ENCODE peak calls at places on chromosomes 7 and 10, in four cellular contexts. F is HEK293T, D is HepG2, X is K562. I is an unnamed sample.

GRCh38 chr7:103626776-103627175 is 180.8 kb upstream of the SLC26A5 start:
- DNase-seq in X (no peak), F (no peak), D (no peak), I (no peak)

GRCh38 chr7:124536156-124536762 is 229.3 kb downstream of the GPR37 start:
- DNase-seq in F (no peak), X (no peak), D (no peak), I (no peak)

GRCh38 chr7:13851756-13852155 is 137.7 kb downstream of the ETV1 start:
- DNase-seq in D (no peak), X (no peak), F (no peak), I (no peak)

GRCh38 chr7:129785457-129786178 is 167.1 kb downstream of the UBE2H start:
- DNase-seq in X (no peak), D (no peak), F (no peak), I (no peak)

GRCh38 chr7:144786079-144786478 is 49.8 kb downstream of the TPK1 start:
- DNase-seq in F (no peak), X (no peak), D (no peak), I (no peak)

GRCh38 chr10:103457896-103458583 is 660 bp downstream of the CALHM1 start:
- DNase-seq in D (no peak), F (no peak), X (no peak), I (no peak)

GRCh38 chr7:96090756-96091155 is 231.1 kb downstream of the SLC25A13 start:
- DNase-seq in F (no peak), D (no peak), X (no peak), I (no peak)

GRCh38 chr10:96285331-96285752 is 14.0 kb upstream of the BLNK start:
- DNase-seq in X (no peak), F (no peak), D (no peak), I (no peak)

GRCh38 chr10:45429790-45430189 is 55.8 kb downstream of the ALOX5 start:
- DNase-seq in X (no peak), F (no peak), D (no peak), I (no peak)

GRCh38 chr10:5563991-5564536 is 39.3 kb downstream of the CALML3 start:
- DNase-seq in F (no peak), X (peak; percentile 42), D (no peak), I (no peak)

GRCh38 chr10:124008187-124008970 is 85.0 kb downstream of the CHST15 start:
- DNase-seq in D (no peak), X (no peak), F (no peak), I (no peak)

GRCh38 chr10:17115683-17116082 is 13.9 kb downstream of the CUBN start:
- DNase-seq in D (no peak), F (no peak), X (peak; percentile 43), I (no peak)

GRCh38 chr7:92226981-92227380 is 18.7 kb downstream of the KRIT1 start:
- DNase-seq in D (no peak), X (no peak), F (no peak), I (no peak)

GRCh38 chr7:120994512-120995363 is 6.2 kb downstream of the CPED1 start:
- DNase-seq in X (no peak), F (no peak), D (no peak), I (no peak)

GRCh38 chr10:44974628-44975431 is 3.8 kb downstream of the DEPP1 start:
- DNase-seq in D (peak; percentile 79), X (peak; percentile 82), F (peak; percentile 81), I (no peak)

GRCh38 chr7:14717711-14718304 is 184.7 kb downstream of the DGKB start:
- DNase-seq in X (no peak), D (no peak), F (peak; percentile 9), I (no peak)

GRCh38 chr7:44289341-44290249 is 35.8 kb downstream of the CAMK2B start:
- DNase-seq in D (no peak), X (no peak), F (no peak), I (no peak)

GRCh38 chr10:119896937-119897336 is 4.4 kb downstream of the SEC23IP start:
- DNase-seq in D (peak; percentile 41), X (no peak), F (peak; percentile 40), I (no peak)

GRCh38 chr7:132817844-132818427 is 241.7 kb upstream of the PLXNA4 start:
- DNase-seq in X (no peak), F (peak; percentile 14), D (no peak), I (no peak)

GRCh38 chr10:58590152-58590551 is 77.5 kb downstream of the BICC1 start:
- DNase-seq in F (no peak), X (no peak), D (no peak), I (no peak)

GRCh38 chr10:101609481-101609880 is 21.4 kb downstream of the DPCD start:
- DNase-seq in X (no peak), D (no peak), F (no peak), I (no peak)

GRCh38 chr10:58963723-58964124 is 212.7 kb upstream of the PHYHIPL start:
- DNase-seq in X (no peak), F (no peak), D (peak; percentile 90), I (no peak)

GRCh38 chr10:3850999-3851937 is 66.3 kb upstream of the KLF6 start:
- DNase-seq in F (no peak), X (no peak), D (peak; percentile 66), I (peak; percentile 72)

GRCh38 chr10:124279298-124279697 is 139.4 kb downstream of the OAT start:
- DNase-seq in X (no peak), D (no peak), F (no peak), I (no peak)

GRCh38 chr10:8800426-8800825 is 745.9 kb downstream of the GATA3 start:
- DNase-seq in X (no peak), F (no peak), D (no peak), I (no peak)

GRCh38 chr7:99083068-99083651 is 60.7 kb downstream of the SMURF1 start:
- DNase-seq in X (no peak), D (no peak), F (no peak), I (no peak)

GRCh38 chr10:122051609-122052385 is 62.8 kb downstream of the TACC2 start:
- DNase-seq in F (peak; percentile 60), X (peak; percentile 18), D (peak; percentile 70), I (no peak)
- TF ChIP-seq TARDBP in F (no peak), X (no peak), D (no peak), I (no peak)

DNA sequence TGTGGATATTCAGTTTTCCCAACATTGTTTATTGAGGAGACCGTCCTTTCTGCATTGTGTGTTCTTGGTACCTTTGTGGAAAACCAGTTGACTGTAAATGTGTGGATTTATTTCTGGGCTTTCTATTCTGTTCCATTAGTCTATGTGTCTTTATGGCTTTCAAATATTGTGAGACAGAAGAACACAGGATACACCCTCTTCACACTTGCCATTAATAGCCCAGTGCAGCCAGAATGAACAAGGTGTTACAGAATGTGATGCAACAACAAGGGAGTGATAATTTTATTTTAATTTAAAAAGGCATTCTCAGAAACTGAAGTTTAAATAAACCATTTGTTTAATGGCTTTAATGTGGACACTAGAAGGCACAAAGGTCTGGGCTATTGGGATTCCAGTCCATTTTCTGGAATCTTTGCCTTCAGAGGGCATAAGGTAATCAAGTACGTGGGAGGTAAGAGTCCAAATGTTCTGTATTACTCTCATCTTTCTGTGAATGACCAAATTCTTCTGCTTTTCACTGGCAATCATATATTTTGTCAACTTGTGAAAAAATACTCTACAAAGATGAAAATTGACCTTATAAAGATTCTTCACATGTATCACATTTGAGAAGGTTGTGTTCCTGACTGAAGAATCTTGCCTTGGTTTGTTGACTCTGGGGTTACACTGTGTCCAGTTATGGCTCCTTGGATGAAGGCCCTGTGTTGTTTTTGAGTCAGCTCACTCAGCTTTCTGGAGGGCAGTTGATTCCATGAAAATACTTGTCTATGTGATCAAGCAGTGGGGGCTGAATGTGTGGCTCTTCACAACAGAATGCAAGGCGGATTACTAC is 962.7 kb downstream of the LRMDA start:
- DNase-seq in F (no peak), X (no peak), D (no peak), I (no peak)
- TF ChIP-seq TARDBP in F (no peak), X (no peak), D (no peak), I (no peak)

DNA sequence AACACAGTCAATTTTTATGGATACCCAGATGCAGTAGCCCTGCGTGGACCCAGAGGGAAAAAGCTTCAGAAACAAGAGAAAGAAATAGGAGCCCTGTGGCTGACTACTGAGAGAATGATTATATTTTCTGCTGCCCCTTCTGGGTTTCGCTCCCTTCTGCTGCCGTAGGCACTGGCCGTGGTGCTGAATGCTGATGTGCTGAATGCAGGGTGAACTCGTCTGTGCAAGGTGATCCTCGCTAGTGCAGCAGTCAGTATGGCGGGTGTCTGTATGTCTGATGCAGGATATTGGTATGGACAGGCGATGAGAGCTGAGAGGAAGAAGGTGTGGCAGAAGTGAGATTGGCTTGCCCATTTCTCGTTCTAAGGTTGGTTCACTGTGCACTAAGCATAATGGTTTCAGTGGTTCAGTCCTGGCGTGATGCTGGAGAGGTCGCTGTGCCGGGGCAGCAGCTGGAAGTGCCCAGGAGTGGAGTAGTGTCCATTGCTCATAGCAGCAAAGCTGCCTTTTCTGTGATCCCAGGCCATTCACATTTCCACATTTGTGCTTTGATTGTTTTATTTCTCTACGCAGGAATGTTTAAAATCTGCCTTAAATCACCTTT is 189.3 kb upstream of the PODXL start:
- DNase-seq in X (peak; percentile 18), F (peak; percentile 49), D (peak; percentile 7), I (no peak)
- TF ChIP-seq TARDBP in X (no peak), F (no peak), D (no peak), I (no peak)

GRCh38 chr7:35250452-35250851 is 3.4 kb downstream of the TBX20 start:
- DNase-seq in D (no peak), F (no peak), X (no peak), I (no peak)

GRCh38 chr7:35253182-35253679 is 669 bp downstream of the TBX20 start:
- DNase-seq in D (no peak), F (peak; percentile 41), X (no peak), I (no peak)

GRCh38 chr7:35252584-35252983 is 1.3 kb downstream of the TBX20 start:
- DNase-seq in D (no peak), X (no peak), F (no peak), I (no peak)

GRCh38 chr7:35250941-35251340 is 3.0 kb downstream of the TBX20 start:
- DNase-seq in D (no peak), F (no peak), X (no peak), I (no peak)

GRCh38 chr7:35251606-35252310 is 2.1 kb downstream of the TBX20 start:
- DNase-seq in X (no peak), F (no peak), D (no peak), I (no peak)
- TF ChIP-seq TARDBP in X (no peak), F (no peak), D (no peak), I (no peak)

GRCh38 chr7:159022238-159022993 is 122.3 kb downstream of the VIPR2 start:
- DNase-seq in X (peak; percentile 29), D (no peak), F (no peak), I (no peak)
- TF ChIP-seq TARDBP in X (no peak), D (no peak), F (no peak), I (no peak)

I was measured in GM12878.